ENCODE peak calls at places on chromosome 12, in four cellular contexts. B is K562, O is GM12878, R is HepG2. W is an unnamed sample.

GRCh38 chr12:11431486-11431885 is 36.1 kb upstream of the PRB2 start:
- DNase-seq in B (no peak), O (no peak), R (no peak), W (no peak)

GRCh38 chr12:6231359-6232268 is 31.4 kb downstream of the CD9 start:
- DNase-seq in B (no peak), O (no peak), R (no peak), W (no peak)

GRCh38 chr12:68835333-68835908 is 27.4 kb downstream of the MDM2 start:
- DNase-seq in B (no peak), O (no peak), R (no peak), W (no peak)

GRCh38 chr12:91769736-91770135 is 375.9 kb downstream of the BTG1 start:
- DNase-seq in B (no peak), O (no peak), R (no peak), W (no peak)

GRCh38 chr12:47085815-47086252 is 6.1 kb upstream of the AMIGO2 start:
- DNase-seq in B (peak), O (no peak), R (peak), W (no peak)

GRCh38 chr12:20492251-20492728 is 124.0 kb downstream of the PDE3A start:
- DNase-seq in B (no peak), O (peak), R (no peak), W (no peak)

GRCh38 chr12:6234214-6234613 is 34.0 kb downstream of the CD9 start:
- DNase-seq in B (no peak), O (no peak), R (no peak), W (no peak)

GRCh38 chr12:69901141-69901900 is 76.3 kb downstream of the MYRFL start:
- DNase-seq in B (no peak), O (no peak), R (no peak), W (no peak)

GRCh38 chr12:109736552-109737108 is 23.0 kb downstream of the FAM222A start:
- DNase-seq in B (peak), O (no peak), R (peak), W (peak)

GRCh38 chr12:60020068-60020467 is 424.2 kb downstream of the SLC16A7 start:
- DNase-seq in B (no peak), O (no peak), R (no peak), W (no peak)

GRCh38 chr12:17108877-17109520 is 503.0 kb upstream of the LMO3 start:
- DNase-seq in B (no peak), O (no peak), R (no peak), W (no peak)

GRCh38 chr12:57196439-57196838 is 20.2 kb upstream of the NXPH4 start:
- DNase-seq in B (no peak), O (no peak), R (no peak), W (no peak)

GRCh38 chr12:72570601-72571000 is 298.4 kb downstream of the TRHDE start:
- DNase-seq in B (no peak), O (no peak), R (peak), W (peak)

GRCh38 chr12:97989366-97989940 is 525.9 kb upstream of the TMPO start:
- DNase-seq in B (no peak), O (no peak), R (no peak), W (no peak)

GRCh38 chr12:18296201-18296908 is 35.0 kb downstream of the PIK3C2G start:
- DNase-seq in B (no peak), O (no peak), R (no peak), W (no peak)

GRCh38 chr12:12726543-12727093 is 9.4 kb downstream of the CDKN1B start:
- DNase-seq in B (no peak), O (no peak), R (no peak), W (no peak)

GRCh38 chr12:47207005-47207717 is 127.4 kb upstream of the AMIGO2 start:
- DNase-seq in B (peak), O (peak), R (no peak), W (no peak)

GRCh38 chr12:46724020-46724419 is 101.8 kb downstream of the SLC38A4 start:
- DNase-seq in B (no peak), O (no peak), R (no peak), W (no peak)

GRCh38 chr12:68479261-68479581 is 131.5 kb upstream of the RAP1B start:
- DNase-seq in B (no peak), O (no peak), R (no peak), W (no peak)

GRCh38 chr12:24903305-24904088 is 45.4 kb downstream of the BCAT1 start:
- DNase-seq in B (no peak), O (no peak), R (no peak), W (no peak)

GRCh38 chr12:27524839-27525238 is 833 bp downstream of the PPFIBP1 start:
- DNase-seq in B (no peak), O (no peak), R (no peak), W (no peak)

GRCh38 chr12:116667752-116668151 is 70.1 kb downstream of the SPRING1 start:
- DNase-seq in B (no peak), O (no peak), R (no peak), W (no peak)

GRCh38 chr12:52776913-52777395 is at the start of gene KRT76:
- DNase-seq in B (no peak), O (no peak), R (no peak), W (no peak)
- TF ChIP-seq SP1 in B (no peak), O (no peak), R (no peak), W (no peak)

GRCh38 chr12:7695159-7695930 is at the start of gene GDF3:
- DNase-seq in B (no peak), O (no peak), R (no peak), W (no peak)
- TF ChIP-seq ETV6 in B (no peak), O (no peak), R (no peak), W (no peak)

DNA sequence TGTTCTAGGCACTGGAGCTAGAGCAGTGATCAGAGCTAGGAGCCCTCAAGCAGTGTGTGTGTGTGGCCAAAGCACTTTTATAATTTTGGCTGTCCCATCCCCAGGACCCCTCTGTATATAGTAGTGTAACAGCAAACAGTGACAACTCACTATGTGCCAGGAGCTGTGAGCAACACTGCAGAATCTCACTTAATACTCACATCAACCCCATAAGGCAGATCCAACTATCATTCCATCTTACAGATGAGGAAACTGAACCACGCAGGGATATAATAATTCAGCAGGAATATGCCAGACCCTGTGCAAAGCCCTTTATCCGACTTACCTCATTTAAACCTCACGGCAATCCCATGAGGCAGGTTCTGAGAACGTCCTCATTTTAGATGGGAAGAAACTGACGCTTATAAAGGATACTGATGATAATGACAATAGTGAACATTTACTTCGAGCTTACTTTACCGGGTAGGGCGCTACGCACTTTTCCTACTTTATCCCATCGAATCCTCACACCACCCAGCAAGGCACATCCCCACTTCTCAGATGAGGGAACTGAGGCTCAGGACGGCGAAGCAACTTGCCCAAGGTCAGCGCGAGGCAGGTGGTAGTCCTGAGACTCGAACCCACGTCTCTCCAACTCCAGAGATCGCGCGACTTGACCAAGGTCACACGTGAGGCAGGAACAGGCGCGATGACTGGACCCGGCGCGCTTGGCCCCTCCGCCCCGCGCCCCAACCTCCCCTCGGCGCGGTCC is 686 bp downstream of the RAB35 start:
- DNase-seq in B (no peak), O (no peak), R (peak), W (peak)
- TF ChIP-seq CBFB in B (no peak), O (no peak), R (no peak), W (no peak)

GRCh38 chr12:3016191-3016590 is 57.0 kb downstream of the TEAD4 start:
- DNase-seq in B (no peak), O (no peak), R (no peak), W (no peak)
- TF ChIP-seq SP1 in B (no peak), O (no peak), R (no peak), W (no peak)

DNA sequence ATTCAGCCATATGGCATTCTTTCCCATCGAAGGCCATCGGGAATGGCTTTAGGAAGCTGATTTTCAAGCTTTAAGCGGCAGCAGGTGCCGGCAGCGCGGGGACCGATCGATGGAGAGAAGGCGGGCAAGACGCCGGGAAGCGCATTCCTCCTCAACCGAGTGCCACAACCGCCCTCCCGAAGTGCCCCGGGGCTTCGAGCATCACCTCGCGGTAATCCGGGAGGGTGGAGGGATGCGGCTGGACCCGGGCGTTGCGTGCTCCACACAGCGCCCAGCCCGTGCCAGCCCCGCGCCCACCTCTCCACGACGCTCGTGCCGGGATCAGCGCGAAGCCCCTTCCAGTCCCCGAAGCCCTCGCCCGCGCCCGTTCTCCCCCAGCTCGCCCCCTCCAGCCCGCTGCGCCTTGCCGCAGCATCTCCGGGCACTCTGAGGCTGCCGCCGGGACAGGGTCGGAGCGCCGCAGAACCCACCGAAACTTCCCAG is 3.2 kb downstream of the USP44 start:
- DNase-seq in B (peak), O (no peak), R (no peak), W (peak)
- TF ChIP-seq ETV6 in B (no peak), O (no peak), R (no peak), W (no peak)

GRCh38 chr12:75964150-75964549 is 67.4 kb downstream of the PHLDA1 start:
- DNase-seq in B (peak), O (no peak), R (no peak), W (no peak)
- TF ChIP-seq CBFB in B (no peak), O (no peak), R (no peak), W (no peak)

GRCh38 chr12:42673535-42673934 is 84.0 kb upstream of the PRICKLE1 start:
- DNase-seq in B (no peak), O (no peak), R (no peak), W (no peak)

GRCh38 chr12:42684171-42685071 is 94.9 kb upstream of the PRICKLE1 start:
- DNase-seq in B (no peak), O (no peak), R (no peak), W (no peak)

DNA sequence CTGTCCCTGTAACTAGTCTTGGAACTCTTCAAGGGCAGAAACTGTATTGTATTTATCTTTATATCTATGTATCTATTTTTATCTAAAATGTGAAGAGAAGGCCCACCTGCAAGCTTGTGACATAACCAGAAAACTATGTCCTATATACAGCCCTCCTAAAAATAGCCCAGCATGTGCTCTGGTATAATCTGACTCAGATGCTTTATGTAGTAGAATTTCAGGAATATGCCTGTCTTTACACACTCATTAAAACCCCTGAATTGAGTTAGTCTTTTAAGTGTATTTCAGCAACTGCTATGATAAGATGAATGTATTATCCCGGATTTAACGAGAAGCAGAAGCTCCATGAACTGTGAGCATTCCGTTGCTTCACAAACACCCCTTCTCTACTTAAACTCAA is 89.9 kb upstream of the PRICKLE1 start:
- DNase-seq in B (no peak), O (no peak), R (no peak), W (no peak)
- TF ChIP-seq SP1 in B (no peak), O (no peak), R (no peak), W (no peak)

DNA sequence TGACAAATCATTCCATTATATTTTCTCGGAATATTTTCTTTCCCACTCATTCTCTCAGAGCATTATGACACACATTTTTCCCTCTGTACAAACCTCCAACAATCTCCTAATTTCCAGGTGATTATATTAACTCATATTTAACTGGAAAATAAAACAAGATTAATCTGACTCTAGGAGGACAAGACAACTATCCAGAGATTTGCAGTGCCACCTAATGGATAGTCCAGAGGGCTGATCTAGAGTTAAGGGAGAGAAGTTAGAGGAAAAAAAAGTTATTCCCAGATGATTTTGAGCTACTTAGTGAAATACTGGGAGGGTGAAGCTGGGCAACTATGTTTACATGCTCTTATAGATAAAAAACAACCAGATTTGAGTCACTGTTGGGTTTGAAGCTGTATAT is 161.7 kb downstream of the ALX1 start:
- DNase-seq in B (no peak), O (no peak), R (peak), W (no peak)
- TF ChIP-seq ETV6 in B (no peak), O (no peak), R (no peak), W (no peak)

GRCh38 chr12:52691765-52692150 is 11.6 kb upstream of the KRT1 start:
- DNase-seq in B (no peak), O (no peak), R (no peak), W (no peak)
- TF ChIP-seq CBFB in B (no peak), O (no peak), R (no peak), W (no peak)

DNA sequence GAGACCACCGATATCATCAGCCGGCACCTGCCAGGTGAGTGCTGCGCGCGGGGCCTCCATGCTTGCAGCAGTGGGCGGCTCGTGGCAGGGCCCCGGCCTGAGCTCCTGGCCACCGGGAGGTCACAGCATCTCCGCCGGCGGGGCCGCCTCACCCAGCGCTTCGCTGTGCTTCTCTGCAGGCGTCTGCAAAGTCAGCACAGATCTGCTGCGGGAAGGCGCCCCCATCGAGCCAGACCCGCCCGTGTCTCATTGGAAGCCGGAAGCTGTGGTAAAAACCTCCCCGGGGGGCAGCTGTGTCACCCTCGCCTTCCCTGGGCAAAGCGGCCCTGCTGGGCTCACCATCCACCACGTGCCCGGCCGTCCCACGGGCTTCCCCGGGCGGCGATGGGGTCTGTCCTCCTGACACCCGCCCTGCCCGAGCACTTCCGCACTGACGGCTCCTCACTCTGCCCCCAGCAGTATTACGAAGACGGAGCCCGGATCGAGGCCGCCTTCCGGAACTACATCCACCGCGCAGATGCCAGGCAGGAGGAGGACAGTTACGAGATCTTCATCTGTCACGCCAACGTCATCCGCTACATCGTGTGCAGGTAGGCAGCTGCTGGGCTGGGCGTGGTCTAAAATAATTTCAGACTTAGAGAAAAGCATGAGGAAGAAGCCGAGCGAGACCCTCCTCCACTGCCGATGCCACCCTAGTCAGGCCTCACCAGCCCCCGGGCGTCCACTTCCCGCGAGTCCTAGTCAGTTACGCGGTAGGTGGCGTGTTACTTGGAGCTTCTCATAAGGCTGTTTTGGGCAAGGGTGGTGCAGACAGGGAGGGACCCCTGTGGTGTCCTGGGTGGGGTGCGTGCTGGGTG is 7.1 kb downstream of the PGAM5 start:
- DNase-seq in B (no peak), O (no peak), R (no peak), W (no peak)
- TF ChIP-seq SP1 in B (no peak), O (no peak), R (no peak), W (no peak)

W was measured in WTC11.